ENCODE peak calls at places on chromosomes 3 and 15, in seven cellular contexts. O is GM06990; P is NAMALWA; E is glutamatergic neuron; H is heart right ventricle; V is ascending aorta; A is activated CD8-positive, alpha-beta T cell treated with anti-CD3 and anti-CD28 coated beads, Interleukin-2, amount 10 ng/mL, durations not matched to agents 7 days and 5 days. Z is an unnamed sample.
A peak's percentile ranks its signal among the peaks of the same experiment; 100 is the strongest.

GRCh38 chr3:84980011-84980410 is 21.2 kb downstream of the CADM2 start:
- DNase-seq in O (no peak), P (no peak), E (peak; percentile 31), H (no peak), V (no peak), A (no peak), Z (no peak)

GRCh38 chr3:41241159-41241558 is 41.9 kb downstream of the CTNNB1 start:
- DNase-seq in O (no peak), P (no peak), E (no peak), H (no peak), V (no peak), A (no peak), Z (no peak)

GRCh38 chr15:25541228-25541627 is 102.4 kb upstream of the UBE3A start:
- DNase-seq in O (no peak), P (no peak), E (no peak), H (no peak), V (no peak), A (no peak), Z (no peak)

GRCh38 chr3:59545369-59545768 is 495.5 kb upstream of the CFAP20DC start:
- DNase-seq in O (no peak), P (no peak), E (no peak), H (no peak), V (no peak), A (no peak), Z (no peak)

GRCh38 chr15:101657968-101658784 is 6.0 kb upstream of the TM2D3 start:
- DNase-seq in O (no peak), P (no peak), E (no peak), H (peak; percentile 68), V (no peak), A (no peak), Z (no peak)

GRCh38 chr15:101614001-101614585 is 38.1 kb downstream of the TM2D3 start:
- DNase-seq in O (no peak), P (no peak), E (no peak), H (no peak), V (no peak), A (no peak), Z (no peak)

GRCh38 chr15:63513728-63514127 is 9.3 kb downstream of the USP3 start:
- DNase-seq in O (no peak), P (no peak), E (no peak), H (no peak), V (no peak), A (no peak), Z (no peak)

GRCh38 chr3:172803489-172803888 is 53.0 kb downstream of the ECT2 start:
- DNase-seq in O (no peak), P (no peak), E (no peak), H (no peak), V (no peak), A (no peak), Z (no peak)

GRCh38 chr3:4821331-4821730 is 157.9 kb upstream of the BHLHE40 start:
- DNase-seq in O (no peak), P (no peak), E (no peak), H (no peak), V (no peak), A (no peak), Z (no peak)

GRCh38 chr3:155631323-155632019 is 113.4 kb downstream of the PLCH1 start:
- DNase-seq in O (no peak), P (no peak), E (no peak), H (no peak), V (no peak), A (no peak), Z (no peak)

GRCh38 chr3:87997298-87997697 is 61.5 kb downstream of the CGGBP1 start:
- DNase-seq in O (no peak), P (no peak), E (no peak), H (no peak), V (no peak), A (peak; percentile 68), Z (no peak)

GRCh38 chr3:125651246-125651645 is 55.9 kb upstream of the OSBPL11 start:
- DNase-seq in O (no peak), P (no peak), E (no peak), H (no peak), V (no peak), A (no peak), Z (no peak)

GRCh38 chr3:80283783-80284182 is 516.0 kb upstream of the ROBO1 start:
- DNase-seq in O (no peak), P (no peak), E (no peak), H (no peak), V (no peak), A (no peak), Z (no peak)

GRCh38 chr3:69809076-69809835 is 70.0 kb downstream of the MITF start:
- DNase-seq in O (no peak), P (no peak), E (no peak), H (no peak), V (no peak), A (no peak), Z (no peak)

GRCh38 chr3:192571197-192571791 is 156.0 kb downstream of the FGF12 start:
- DNase-seq in O (peak; percentile 9), P (no peak), E (no peak), H (peak; percentile 70), V (no peak), A (no peak), Z (no peak)

GRCh38 chr3:159856496-159857098 is 132.0 kb upstream of the IL12A start:
- DNase-seq in O (no peak), P (no peak), E (peak; percentile 78), H (no peak), V (no peak), A (no peak), Z (no peak)

GRCh38 chr3:30628188-30628930 is 22.0 kb downstream of the TGFBR2 start:
- DNase-seq in O (no peak), P (no peak), E (no peak), H (no peak), V (no peak), A (peak; percentile 21), Z (no peak)

GRCh38 chr15:75327005-75327404 is 8.9 kb upstream of the COMMD4 start:
- DNase-seq in O (no peak), P (peak; percentile 25), E (no peak), H (no peak), V (no peak), A (no peak), Z (no peak)

GRCh38 chr15:25683911-25684310 is 179.2 kb downstream of the ATP10A start:
- DNase-seq in O (no peak), P (no peak), E (peak; percentile 37), H (no peak), V (no peak), A (no peak), Z (no peak)

GRCh38 chr3:126521122-126521891 is 2.6 kb upstream of the CHST13 start:
- DNase-seq in O (no peak), P (no peak), E (peak; percentile 16), H (no peak), V (no peak), A (no peak), Z (no peak)

GRCh38 chr3:176521531-176522175 is 675.6 kb downstream of the TBL1XR1 start:
- DNase-seq in O (no peak), P (no peak), E (no peak), H (no peak), V (no peak), A (no peak), Z (no peak)

GRCh38 chr3:149479621-149480325 is 5.3 kb downstream of the TM4SF4 start:
- DNase-seq in O (no peak), P (no peak), E (no peak), H (no peak), V (no peak), A (no peak), Z (no peak)

GRCh38 chr3:41681479-41681878 is 280.4 kb downstream of the ULK4 start:
- DNase-seq in O (no peak), P (no peak), E (no peak), H (no peak), V (no peak), A (no peak), Z (no peak)

GRCh38 chr3:46423588-46423987 is 16.5 kb downstream of the CCRL2 start:
- DNase-seq in O (no peak), P (no peak), E (no peak), H (no peak), V (no peak), A (no peak), Z (no peak)

GRCh38 chr3:32913790-32914446 is 37.5 kb upstream of the CCR4 start:
- DNase-seq in O (no peak), P (no peak), E (no peak), H (no peak), V (no peak), A (no peak), Z (no peak)

GRCh38 chr3:35946121-35946856 is 307.0 kb downstream of the ARPP21 start:
- DNase-seq in O (no peak), P (peak; percentile 65), E (no peak), H (no peak), V (no peak), A (no peak), Z (no peak)

GRCh38 chr15:75666823-75667501 is 19.2 kb downstream of the SNX33 start:
- DNase-seq in O (no peak), P (peak; percentile 26), E (peak; percentile 52), H (peak; percentile 86), V (peak; percentile 82), A (no peak), Z (peak; percentile 11)

GRCh38 chr3:63400259-63400860 is 122.3 kb downstream of the SYNPR start:
- DNase-seq in O (no peak), P (no peak), E (no peak), H (no peak), V (no peak), A (no peak), Z (no peak)

Z was measured in nucleus accumbens.